ENCODE peak calls at places on chromosomes 16 and 17, in four cellular contexts. L is activated T-cell treated with anti-CD3 and anti-CD28 coated beads for 1 hour, D is upper lobe of right lung, I is AG04450. J is an unnamed sample.

GRCh38 chr16:11546522-11547485 is 39.9 kb downstream of the LITAF start:
- DNase-seq in I (peak; percentile 59), D (no peak), L (no peak), J (no peak)

GRCh38 chr17:67570797-67571196 is 146.9 kb upstream of the NOL11 start:
- DNase-seq in L (no peak), I (no peak), D (no peak), J (no peak)

GRCh38 chr17:50447870-50448573 is 20.7 kb downstream of the CHAD start:
- DNase-seq in L (no peak), D (no peak), I (no peak), J (no peak)

GRCh38 chr16:24825696-24826095 is 20.1 kb upstream of the SLC5A11 start:
- DNase-seq in D (no peak), I (no peak), L (no peak), J (no peak)

GRCh38 chr16:67959520-67959919 is 8.9 kb downstream of the SLC12A4 start:
- DNase-seq in L (no peak), D (no peak), I (no peak), J (no peak)

GRCh38 chr16:65117701-65118448 is 4.0 kb downstream of the CDH11 start:
- DNase-seq in L (no peak), D (no peak), I (peak; percentile 75), J (peak; percentile 18)

GRCh38 chr17:78357687-78358537 is 2.0 kb downstream of the SOCS3 start:
- DNase-seq in L (no peak), I (no peak), D (no peak), J (no peak)

GRCh38 chr16:51569204-51569911 is 418.3 kb upstream of the SALL1 start:
- DNase-seq in L (no peak), D (no peak), I (no peak), J (peak; percentile 37)

GRCh38 chr17:77707546-77707945 is 251.0 kb upstream of the TNRC6C start:
- DNase-seq in L (no peak), D (no peak), I (no peak), J (no peak)